ENCODE peak calls at places on chromosomes 5 and 9, in six cellular contexts. S is transverse colon, N is aorta, Q is right atrium auricular region, I is neural progenitor cell, F is IMR-90. P is an unnamed sample.

GRCh38 chr5:17951392-17952169 is 317.3 kb downstream of the TAF11L14 start:
- DNase-seq in F (no peak), S (no peak), Q (no peak), N (no peak), I (peak; percentile 60), P (no peak)

GRCh38 chr5:56024810-56025302 is 30.1 kb upstream of the IL6ST start:
- DNase-seq in Q (no peak), F (no peak), S (no peak), N (no peak), I (no peak), P (no peak)

GRCh38 chr5:176790921-176791320 is 19.4 kb upstream of the UNC5A start:
- DNase-seq in Q (no peak), I (no peak), S (no peak), N (no peak), F (no peak), P (no peak)

GRCh38 chr9:89806371-89807100 is 201.7 kb downstream of the GADD45G start:
- DNase-seq in Q (peak; percentile 53), S (no peak), F (peak; percentile 20), N (no peak), I (no peak), P (no peak)

GRCh38 chr9:15512889-15513288 is 2.1 kb upstream of the PSIP1 start:
- DNase-seq in I (peak; percentile 76), S (no peak), N (no peak), F (no peak), Q (no peak), P (no peak)

GRCh38 chr9:134328841-134329575 is 2.8 kb downstream of the RXRA start:
- DNase-seq in F (no peak), Q (peak; percentile 84), S (peak; percentile 71), N (peak; percentile 86), I (peak; percentile 58), P (no peak)

GRCh38 chr9:91900057-91900816 is 49.8 kb downstream of the ROR2 start:
- DNase-seq in F (no peak), S (no peak), I (peak; percentile 38), Q (no peak), N (no peak), P (no peak)

GRCh38 chr9:98808411-98808815 is 943 bp downstream of the GALNT12 start:
- DNase-seq in F (no peak), Q (no peak), N (no peak), S (peak; percentile 93), I (no peak), P (no peak)

GRCh38 chr5:141320225-141321169 is at the start of gene TAF7:
- DNase-seq in Q (peak; percentile 84), F (peak; percentile 92), I (peak; percentile 96), S (peak; percentile 92), N (peak; percentile 97), P (peak; percentile 97)

GRCh38 chr5:109177227-109177626 is 232.5 kb downstream of the PJA2 start:
- DNase-seq in S (no peak), N (no peak), Q (no peak), F (no peak), I (no peak), P (no peak)

GRCh38 chr5:14687023-14687665 is 22.6 kb downstream of the OTULIN start:
- DNase-seq in N (no peak), F (no peak), Q (no peak), S (no peak), I (no peak), P (peak; percentile 36)

GRCh38 chr9:37618817-37619216 is 26.4 kb upstream of the TOMM5 start:
- DNase-seq in N (no peak), F (peak; percentile 86), S (no peak), I (no peak), Q (no peak), P (peak; percentile 29)

GRCh38 chr5:171755354-171755821 is 30.2 kb upstream of the SMIM23 start:
- DNase-seq in F (peak; percentile 23), I (no peak), S (no peak), Q (peak; percentile 57), N (no peak), P (peak; percentile 68)

GRCh38 chr5:132657676-132658382 is at the start of gene IL13:
- DNase-seq in S (no peak), F (no peak), Q (no peak), I (no peak), N (peak; percentile 68), P (no peak)

GRCh38 chr9:119773823-119774222 is 404.6 kb upstream of the BRINP1 start:
- DNase-seq in Q (no peak), F (no peak), S (no peak), I (peak; percentile 15), N (no peak), P (no peak)

GRCh38 chr9:63859475-63860215 is 1425.4 kb downstream of the FOXD4L5 start:
- DNase-seq in Q (no peak), I (no peak), F (no peak), S (no peak), N (peak; percentile 77), P (no peak)

GRCh38 chr5:118548761-118549160 is 439.6 kb downstream of the DTWD2 start:
- DNase-seq in N (no peak), S (no peak), F (peak; percentile 28), Q (no peak), I (no peak), P (peak; percentile 95)

GRCh38 chr5:38807570-38808461 is 38.0 kb upstream of the OSMR start:
- DNase-seq in Q (no peak), N (no peak), F (peak; percentile 77), I (no peak), S (no peak), P (peak; percentile 55)

GRCh38 chr5:111187079-111187478 is 37.1 kb upstream of the CAMK4 start:
- DNase-seq in I (no peak), S (no peak), F (no peak), N (no peak), Q (no peak), P (no peak)

GRCh38 chr5:125189451-125190051 is 443.1 kb upstream of the ZNF608 start:
- DNase-seq in F (peak; percentile 65), Q (no peak), N (no peak), S (no peak), I (no peak), P (no peak)

GRCh38 chr5:151151793-151152192 is 5.8 kb downstream of the ANXA6 start:
- DNase-seq in F (peak; percentile 47), N (no peak), S (peak; percentile 30), I (no peak), Q (peak; percentile 71), P (peak; percentile 50)

GRCh38 chr5:3261081-3261480 is 334.6 kb upstream of the IRX1 start:
- DNase-seq in F (no peak), I (no peak), S (no peak), N (no peak), Q (peak; percentile 47), P (no peak)

GRCh38 chr5:141725909-141726308 is 43.9 kb upstream of the ARAP3 start:
- DNase-seq in S (no peak), I (no peak), Q (no peak), F (no peak), N (no peak), P (peak; percentile 17)

GRCh38 chr5:135393691-135394090 is 5.3 kb downstream of the MACROH2A1 start:
- DNase-seq in S (no peak), N (no peak), I (no peak), Q (no peak), F (peak; percentile 79), P (peak; percentile 54)

GRCh38 chr5:135394095-135394494 is 4.9 kb downstream of the MACROH2A1 start:
- DNase-seq in Q (no peak), N (no peak), F (no peak), S (no peak), I (no peak), P (no peak)

GRCh38 chr5:135391123-135391868 is 7.7 kb downstream of the MACROH2A1 start:
- DNase-seq in N (no peak), Q (no peak), F (peak; percentile 95), I (peak; percentile 26), S (no peak), P (peak; percentile 79)

GRCh38 chr5:135391869-135392255 is 7.2 kb downstream of the MACROH2A1 start:
- DNase-seq in I (no peak), S (no peak), F (no peak), N (no peak), Q (peak; percentile 72), P (no peak)

DNA sequence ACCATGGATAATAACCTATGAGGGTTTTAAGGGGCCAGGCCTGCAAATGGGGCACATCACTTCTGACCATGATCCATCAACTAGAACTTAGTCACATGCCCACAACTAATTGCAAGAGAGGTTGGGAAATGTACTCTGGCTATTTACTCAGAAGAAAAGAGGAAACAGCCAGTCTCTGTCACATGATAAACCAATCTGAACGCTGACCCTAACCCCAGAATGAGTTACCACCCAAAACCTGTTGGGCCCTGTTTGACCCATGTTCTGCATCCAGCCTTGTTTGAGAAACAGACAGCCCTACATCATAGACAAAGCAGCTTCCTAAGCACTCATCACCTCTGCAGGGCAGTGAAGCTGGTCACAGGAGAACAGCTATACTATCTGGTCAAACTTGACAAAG is 5.8 kb downstream of the MACROH2A1 start:
- DNase-seq in F (no peak), N (no peak), Q (no peak), S (no peak), I (no peak), P (no peak)
- H3K4me1 ChIP-seq in F (peaks cover 45% of the 10 kb centered on the region), N (no peaks in the 10 kb centered on the region), Q (peaks cover 98% of the 10 kb centered on the region), S (peaks cover 19% of the 10 kb centered on the region), I (peaks cover 16% of the 10 kb centered on the region), P (peaks cover 59% of the 10 kb centered on the region)

GRCh38 chr9:10876333-10876732 is 263.5 kb upstream of the PTPRD start:
- DNase-seq in I (no peak), N (no peak), F (no peak), S (no peak), Q (no peak), P (no peak)
- H3K36me3 ChIP-seq in I (no peaks in the 10 kb centered on the region), N (no peaks in the 10 kb centered on the region), F (no peaks in the 10 kb centered on the region), S (no peaks in the 10 kb centered on the region), Q (no peaks in the 10 kb centered on the region), P (no peaks in the 10 kb centered on the region)

GRCh38 chr9:137298401-137298982 is 3.6 kb downstream of the NRARP start:
- DNase-seq in Q (peak; percentile 73), F (no peak), I (peak; percentile 39), S (peak; percentile 76), N (no peak), P (no peak)
- H3K4me3 ChIP-seq in Q (peak overlapping the region; percentile 66), F (no peak overlapping the region), I (peak overlapping the region; percentile 83), S (no peak overlapping the region), N (no peak overlapping the region), P (no peak overlapping the region)

GRCh38 chr5:135395451-135395850 is 3.6 kb downstream of the MACROH2A1 start:
- DNase-seq in N (no peak), Q (no peak), S (no peak), I (no peak), F (no peak), P (no peak)

GRCh38 chr5:135396459-135397055 is 2.5 kb downstream of the MACROH2A1 start:
- DNase-seq in Q (no peak), S (no peak), I (no peak), F (no peak), N (no peak), P (no peak)

GRCh38 chr5:135387629-135387960 is 11.4 kb downstream of the MACROH2A1 start:
- DNase-seq in N (no peak), F (no peak), I (no peak), Q (no peak), S (no peak), P (peak; percentile 51)

GRCh38 chr5:135388860-135389435 is 10.1 kb downstream of the MACROH2A1 start:
- DNase-seq in Q (no peak), F (no peak), I (no peak), N (no peak), S (no peak), P (no peak)

DNA sequence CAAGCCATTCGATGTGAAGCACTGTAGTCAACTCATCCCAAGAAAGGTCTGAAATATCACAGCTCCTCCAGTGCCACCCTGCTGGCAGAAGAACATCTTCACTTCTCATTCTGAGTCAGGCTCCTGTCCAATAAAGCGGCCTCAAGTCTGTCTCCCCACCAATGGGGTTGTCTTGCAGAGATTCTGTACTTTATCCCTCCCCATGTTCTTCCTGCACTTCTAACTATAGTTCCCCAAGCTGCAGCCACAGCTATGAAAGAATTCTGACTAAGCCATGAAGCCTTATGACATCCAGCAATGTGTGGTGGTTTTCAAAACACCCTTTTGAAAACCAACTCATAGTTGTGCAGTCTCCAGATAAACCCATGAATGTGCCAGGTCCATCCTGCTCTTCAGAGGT is 6.8 kb downstream of the MACROH2A1 start:
- DNase-seq in N (no peak), Q (no peak), I (no peak), F (peak; percentile 88), S (no peak), P (peak; percentile 69)
- H3K4me1 ChIP-seq in N (no peaks in the 10 kb centered on the region), Q (peaks cover 98% of the 10 kb centered on the region), I (peaks cover 8% of the 10 kb centered on the region), F (peaks cover 46% of the 10 kb centered on the region), S (peaks cover 12% of the 10 kb centered on the region), P (peaks cover 55% of the 10 kb centered on the region)

P was measured in adipocyte.